ENCODE peak calls at places on chromosomes 3 and 15, in five cellular contexts. One of them, this sample, is unnamed.
A peak's percentile ranks its signal among the peaks of the same experiment; 100 is the strongest.

GRCh38 chr3:128801779-128802369 is 75.9 kb downstream of the RAB7A start:
- DNase-seq in hippocampal formation: no peak
- DNase-seq in fibroblast of lung: no peak
- DNase-seq in effector memory CD4-positive, alpha-beta T cell: no peak
- DNase-seq in HFF-Myc: no peak
- DNase-seq in this sample: no peak

GRCh38 chr15:52496776-52497470 is 31.8 kb downstream of the MYO5A start:
- DNase-seq in hippocampal formation: no peak
- DNase-seq in fibroblast of lung: peak; percentile 51
- DNase-seq in effector memory CD4-positive, alpha-beta T cell: no peak
- DNase-seq in HFF-Myc: no peak
- DNase-seq in this sample: no peak

GRCh38 chr3:156379327-156379726 is 175.6 kb downstream of the SSR3 start:
- DNase-seq in hippocampal formation: no peak
- DNase-seq in fibroblast of lung: no peak
- DNase-seq in effector memory CD4-positive, alpha-beta T cell: no peak
- DNase-seq in HFF-Myc: no peak
- DNase-seq in this sample: no peak

GRCh38 chr3:129601713-129602112 is 4.8 kb downstream of the PLXND1 start:
- DNase-seq in hippocampal formation: no peak
- DNase-seq in fibroblast of lung: no peak
- DNase-seq in effector memory CD4-positive, alpha-beta T cell: no peak
- DNase-seq in HFF-Myc: no peak
- DNase-seq in this sample: no peak

GRCh38 chr3:134753999-134754742 is 40.9 kb upstream of the EPHB1 start:
- DNase-seq in hippocampal formation: no peak
- DNase-seq in fibroblast of lung: no peak
- DNase-seq in effector memory CD4-positive, alpha-beta T cell: no peak
- DNase-seq in HFF-Myc: no peak
- DNase-seq in this sample: no peak

GRCh38 chr3:139325551-139325950 is 18.3 kb upstream of the MRPS22 start:
- DNase-seq in hippocampal formation: no peak
- DNase-seq in fibroblast of lung: no peak
- DNase-seq in effector memory CD4-positive, alpha-beta T cell: no peak
- DNase-seq in HFF-Myc: no peak
- DNase-seq in this sample: no peak

GRCh38 chr3:123660900-123661299 is 76.0 kb upstream of the HACD2 start:
- DNase-seq in hippocampal formation: peak; percentile 62
- DNase-seq in fibroblast of lung: peak; percentile 100
- DNase-seq in effector memory CD4-positive, alpha-beta T cell: no peak
- DNase-seq in HFF-Myc: peak; percentile 73
- DNase-seq in this sample: peak; percentile 75

GRCh38 chr15:80418892-80419537 is 14.8 kb downstream of the ARNT2 start:
- DNase-seq in hippocampal formation: no peak
- DNase-seq in fibroblast of lung: peak; percentile 53
- DNase-seq in effector memory CD4-positive, alpha-beta T cell: no peak
- DNase-seq in HFF-Myc: peak; percentile 29
- DNase-seq in this sample: no peak

GRCh38 chr15:49188933-49189332 is 18.9 kb downstream of the GALK2 start:
- DNase-seq in hippocampal formation: no peak
- DNase-seq in fibroblast of lung: no peak
- DNase-seq in effector memory CD4-positive, alpha-beta T cell: no peak
- DNase-seq in HFF-Myc: no peak
- DNase-seq in this sample: no peak

GRCh38 chr3:197793246-197793645 is 2.2 kb downstream of the LRCH3 start:
- DNase-seq in hippocampal formation: no peak
- DNase-seq in fibroblast of lung: peak; percentile 54
- DNase-seq in effector memory CD4-positive, alpha-beta T cell: no peak
- DNase-seq in HFF-Myc: no peak
- DNase-seq in this sample: peak; percentile 57

GRCh38 chr15:44427756-44428724 is 611 bp downstream of the CTDSPL2 start:
- DNase-seq in hippocampal formation: no peak
- DNase-seq in fibroblast of lung: peak; percentile 71
- DNase-seq in effector memory CD4-positive, alpha-beta T cell: no peak
- DNase-seq in HFF-Myc: no peak
- DNase-seq in this sample: peak; percentile 20

GRCh38 chr3:101898752-101899169 is 49.4 kb downstream of the NFKBIZ start:
- DNase-seq in hippocampal formation: peak; percentile 26
- DNase-seq in fibroblast of lung: no peak
- DNase-seq in effector memory CD4-positive, alpha-beta T cell: no peak
- DNase-seq in HFF-Myc: no peak
- DNase-seq in this sample: no peak

GRCh38 chr3:46695962-46696922 is 2.8 kb upstream of the ALS2CL start:
- DNase-seq in hippocampal formation: no peak
- DNase-seq in fibroblast of lung: peak; percentile 16
- DNase-seq in effector memory CD4-positive, alpha-beta T cell: no peak
- DNase-seq in HFF-Myc: no peak
- DNase-seq in this sample: no peak

GRCh38 chr3:74106882-74107281 is 482.1 kb upstream of the PDZRN3 start:
- DNase-seq in hippocampal formation: no peak
- DNase-seq in fibroblast of lung: no peak
- DNase-seq in effector memory CD4-positive, alpha-beta T cell: no peak
- DNase-seq in HFF-Myc: no peak
- DNase-seq in this sample: no peak

GRCh38 chr3:54342676-54343075 is 220.3 kb downstream of the CACNA2D3 start:
- DNase-seq in hippocampal formation: no peak
- DNase-seq in fibroblast of lung: no peak
- DNase-seq in effector memory CD4-positive, alpha-beta T cell: no peak
- DNase-seq in HFF-Myc: no peak
- DNase-seq in this sample: no peak

GRCh38 chr3:170164720-170165119 is 16.8 kb downstream of the PHC3 start:
- DNase-seq in hippocampal formation: no peak
- DNase-seq in fibroblast of lung: no peak
- DNase-seq in effector memory CD4-positive, alpha-beta T cell: no peak
- DNase-seq in HFF-Myc: no peak
- DNase-seq in this sample: no peak

This sample was measured in pulmonary artery endothelial cell.